ENCODE peak calls at places on chromosomes 7 and 10, in six cellular contexts. U, Y, Z, N, T and R are unnamed samples.

GRCh38 chr7:99437946-99438572 is 539 bp downstream of the PTCD1 start:
- DNase-seq in Z (no peak), U (no peak), N (no peak), Y (no peak), T (peak), R (no peak)

GRCh38 chr7:112138938-112139337 is 67.3 kb downstream of the DOCK4 start:
- DNase-seq in Z (no peak), U (no peak), Y (no peak), N (no peak), T (no peak), R (no peak)

GRCh38 chr10:11164806-11165590 is 147.3 kb downstream of the CELF2 start:
- DNase-seq in T (no peak), Y (peak), U (peak), Z (peak), N (peak), R (peak)

GRCh38 chr10:13993169-13993568 is 337.6 kb downstream of the FRMD4A start:
- DNase-seq in T (no peak), N (no peak), U (no peak), Y (no peak), Z (peak), R (peak)

GRCh38 chr7:16916111-16916639 is 34.4 kb upstream of the AGR3 start:
- DNase-seq in N (no peak), Y (no peak), T (peak), Z (no peak), U (no peak), R (no peak)

GRCh38 chr7:140005754-140006503 is 56.8 kb downstream of the PARP12 start:
- DNase-seq in Y (no peak), U (no peak), T (peak), N (peak), Z (no peak), R (peak)

GRCh38 chr10:30366829-30367228 is 17.8 kb upstream of the MTPAP start:
- DNase-seq in N (no peak), U (no peak), Y (no peak), Z (no peak), T (no peak), R (no peak)

GRCh38 chr7:47852330-47853245 is 95.7 kb downstream of the PKD1L1 start:
- DNase-seq in Z (peak), Y (no peak), U (no peak), N (peak), T (peak), R (peak)

GRCh38 chr10:91590904-91591791 is 41.7 kb downstream of the PPP1R3C start:
- DNase-seq in Y (peak), N (no peak), T (peak), U (no peak), Z (peak), R (no peak)

GRCh38 chr10:49153115-49153514 is 19.3 kb upstream of the FAM170B start:
- DNase-seq in Y (no peak), T (no peak), U (no peak), N (no peak), Z (no peak), R (no peak)

GRCh38 chr7:37234334-37234733 is 214.3 kb downstream of the ELMO1 start:
- DNase-seq in T (no peak), N (no peak), Z (no peak), Y (no peak), U (no peak), R (no peak)